ENCODE peak calls at places on chromosomes 3 and 15, in five cellular contexts. C is fibroblast of pulmonary artery, V is lower lobe of right lung, A is A549, Z is heart right ventricle. I is an unnamed sample.

GRCh38 chr3:111595239-111595638 is at the start of gene ZBED2:
- DNase-seq in V (no peak), Z (no peak), C (no peak), A (no peak), I (no peak)

GRCh38 chr15:89998141-89998661 is 2.9 kb upstream of the ZNF710 start:
- DNase-seq in V (no peak), C (peak), A (peak), Z (no peak), I (peak)

GRCh38 chr15:71826196-71826595 is 15.8 kb downstream of the NR2E3 start:
- DNase-seq in A (no peak), V (no peak), Z (no peak), C (no peak), I (no peak)

GRCh38 chr3:59998040-59998439 is 948.2 kb upstream of the CFAP20DC start:
- DNase-seq in V (no peak), Z (no peak), A (no peak), C (no peak), I (no peak)

GRCh38 chr15:70197318-70197944 is 99.7 kb upstream of the TLE3 start:
- DNase-seq in C (no peak), Z (no peak), V (no peak), A (no peak), I (peak)

GRCh38 chr15:81484076-81484475 is 110.1 kb upstream of the TMC3 start:
- DNase-seq in Z (no peak), V (no peak), A (no peak), C (no peak), I (no peak)

GRCh38 chr15:65790692-65791334 is 1.3 kb downstream of the DENND4A start:
- DNase-seq in C (peak), A (peak), V (no peak), Z (no peak), I (peak)

GRCh38 chr3:41997702-41998551 is 36.0 kb upstream of the ULK4 start:
- DNase-seq in A (no peak), V (no peak), Z (no peak), C (peak), I (peak)

GRCh38 chr3:180698760-180699270 is 19.5 kb upstream of the CCDC39 start:
- DNase-seq in V (no peak), A (no peak), Z (no peak), C (no peak), I (no peak)

GRCh38 chr15:37109952-37110630 is 9.7 kb upstream of the MEIS2 start:
- DNase-seq in A (no peak), V (no peak), Z (peak), C (peak), I (no peak)

GRCh38 chr15:69593981-69594966 is 141.7 kb downstream of the RPLP1 start:
- DNase-seq in C (peak), Z (peak), V (peak), A (peak), I (peak)

GRCh38 chr15:68224546-68225250 is 4.8 kb downstream of the CLN6 start:
- DNase-seq in V (no peak), Z (no peak), A (no peak), C (no peak), I (no peak)

GRCh38 chr3:38110314-38111050 is 26.4 kb downstream of the ACAA1 start:
- DNase-seq in Z (no peak), A (no peak), V (no peak), C (no peak), I (no peak)

GRCh38 chr3:87397210-87397609 is 120.8 kb upstream of the POU1F1 start:
- DNase-seq in Z (no peak), A (no peak), V (no peak), C (peak), I (peak)

GRCh38 chr3:71099997-71100719 is 483.4 kb downstream of the FOXP1 start:
- DNase-seq in V (no peak), C (no peak), Z (no peak), A (no peak), I (peak)

GRCh38 chr15:38551720-38552627 is 12.6 kb downstream of the RASGRP1 start:
- DNase-seq in Z (no peak), V (no peak), A (no peak), C (no peak), I (no peak)

GRCh38 chr3:32948625-32949445 is 2.6 kb upstream of the CCR4 start:
- DNase-seq in C (no peak), A (no peak), V (no peak), Z (no peak), I (no peak)

GRCh38 chr3:123158899-123159390 is 42.8 kb upstream of the SEC22A start:
- DNase-seq in A (no peak), V (no peak), Z (no peak), C (no peak), I (no peak)

GRCh38 chr3:56962200-56962599 is 98.3 kb upstream of the SPATA12 start:
- DNase-seq in A (no peak), V (no peak), Z (no peak), C (no peak), I (no peak)

GRCh38 chr15:40894689-40895308 is 549 bp downstream of the VPS18 start:
- DNase-seq in V (peak), Z (no peak), C (peak), A (peak), I (peak)

GRCh38 chr3:78978037-78978436 is 789.8 kb downstream of the ROBO1 start:
- DNase-seq in A (peak), V (no peak), C (peak), Z (no peak), I (peak)

GRCh38 chr3:187025656-187026320 is 95.5 kb downstream of the ST6GAL1 start:
- DNase-seq in Z (no peak), V (no peak), C (no peak), A (no peak), I (no peak)

GRCh38 chr3:69803871-69804270 is 64.6 kb downstream of the MITF start:
- DNase-seq in Z (no peak), A (no peak), C (no peak), V (no peak), I (no peak)

GRCh38 chr3:186361612-186362408 is at the start of gene DGKG:
- DNase-seq in V (peak), Z (peak), C (no peak), A (peak), I (no peak)

GRCh38 chr3:134613006-134613520 is 37.8 kb downstream of the KY start:
- DNase-seq in A (no peak), Z (no peak), C (no peak), V (no peak), I (no peak)

GRCh38 chr3:46337911-46338310 is 16.0 kb upstream of the CCR2 start:
- DNase-seq in A (no peak), C (no peak), V (no peak), Z (no peak), I (no peak)

GRCh38 chr3:33439421-33440327 is 531 bp downstream of the UBP1 start:
- DNase-seq in V (peak), C (peak), Z (peak), A (peak), I (peak)

GRCh38 chr3:121436641-121437040 is 109.1 kb downstream of the POLQ start:
- DNase-seq in A (no peak), V (no peak), Z (no peak), C (no peak), I (no peak)

GRCh38 chr3:188947983-188948657 is 223.7 kb upstream of the TPRG1 start:
- DNase-seq in V (peak), C (peak), Z (peak), A (peak), I (peak)

GRCh38 chr3:9347086-9347485 is 15.8 kb upstream of the THUMPD3 start:
- DNase-seq in V (no peak), A (no peak), Z (no peak), C (peak), I (no peak)

GRCh38 chr15:97929456-97930229 is 30.9 kb upstream of the ARRDC4 start:
- DNase-seq in V (no peak), Z (peak), C (no peak), A (no peak), I (no peak)

GRCh38 chr15:80173022-80173759 is 20.4 kb downstream of the FAH start:
- DNase-seq in Z (peak), A (peak), V (peak), C (peak), I (peak)

GRCh38 chr3:105686324-105686897 is 182.4 kb downstream of the CBLB start:
- DNase-seq in A (peak), V (no peak), C (peak), Z (no peak), I (peak)

GRCh38 chr15:93031103-93031464 is 57.9 kb downstream of the RGMA start:
- DNase-seq in V (no peak), Z (no peak), C (no peak), A (no peak), I (no peak)

GRCh38 chr3:44339181-44339741 is 695 bp downstream of the TCAIM start:
- DNase-seq in A (no peak), C (no peak), V (no peak), Z (no peak), I (no peak)

GRCh38 chr15:92623435-92623834 is 32.1 kb downstream of the FAM174B start:
- DNase-seq in C (no peak), Z (no peak), A (no peak), V (no peak), I (no peak)

DNA sequence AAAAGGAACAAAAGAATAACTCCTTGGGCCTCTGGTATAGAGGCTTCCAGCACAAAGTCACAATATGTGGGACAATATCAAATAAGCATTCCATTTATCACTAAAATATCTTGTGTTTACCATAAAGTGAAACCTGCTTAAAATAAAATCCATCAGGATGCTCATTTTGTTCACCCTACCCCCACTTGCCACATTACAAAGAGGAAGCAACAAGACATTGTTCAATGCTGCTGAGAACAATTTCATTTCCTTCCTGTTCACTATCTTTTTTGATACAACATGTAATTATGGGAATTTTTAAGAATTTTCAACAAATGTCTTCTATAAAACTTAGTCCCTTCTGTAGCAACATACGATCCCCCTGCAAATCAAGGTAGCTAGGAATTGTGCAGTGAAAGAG is 35.0 kb upstream of the GPR160 start:
- DNase-seq in A (no peak), Z (no peak), V (no peak), C (peak), I (no peak)
- H3K4me3 ChIP-seq in A (no peak), Z (no peak), V (peak), C (no peak), I (no peak)

GRCh38 chr3:14124615-14125192 is at the start of the genes CHCHD4 and TMEM43:
- DNase-seq in Z (peak), A (peak), V (peak), C (peak), I (peak)
- TF ChIP-seq CTCF in Z (no peak), A (no peak), V (no peak), C (no peak), I (no peak)

GRCh38 chr3:48476426-48477053 is 27.4 kb downstream of the SHISA5 start:
- DNase-seq in V (no peak), C (no peak), A (no peak), Z (no peak), I (no peak)

GRCh38 chr3:48475188-48475587 is 28.7 kb downstream of the ATRIP start:
- DNase-seq in A (no peak), V (no peak), C (no peak), Z (no peak), I (no peak)

GRCh38 chr3:48477959-48478480 is 26.0 kb downstream of the SHISA5 start:
- DNase-seq in V (no peak), A (no peak), C (no peak), Z (no peak), I (no peak)

GRCh38 chr3:48474619-48475018 is 28.1 kb downstream of the ATRIP start:
- DNase-seq in V (no peak), Z (no peak), C (no peak), A (no peak), I (peak)

DNA sequence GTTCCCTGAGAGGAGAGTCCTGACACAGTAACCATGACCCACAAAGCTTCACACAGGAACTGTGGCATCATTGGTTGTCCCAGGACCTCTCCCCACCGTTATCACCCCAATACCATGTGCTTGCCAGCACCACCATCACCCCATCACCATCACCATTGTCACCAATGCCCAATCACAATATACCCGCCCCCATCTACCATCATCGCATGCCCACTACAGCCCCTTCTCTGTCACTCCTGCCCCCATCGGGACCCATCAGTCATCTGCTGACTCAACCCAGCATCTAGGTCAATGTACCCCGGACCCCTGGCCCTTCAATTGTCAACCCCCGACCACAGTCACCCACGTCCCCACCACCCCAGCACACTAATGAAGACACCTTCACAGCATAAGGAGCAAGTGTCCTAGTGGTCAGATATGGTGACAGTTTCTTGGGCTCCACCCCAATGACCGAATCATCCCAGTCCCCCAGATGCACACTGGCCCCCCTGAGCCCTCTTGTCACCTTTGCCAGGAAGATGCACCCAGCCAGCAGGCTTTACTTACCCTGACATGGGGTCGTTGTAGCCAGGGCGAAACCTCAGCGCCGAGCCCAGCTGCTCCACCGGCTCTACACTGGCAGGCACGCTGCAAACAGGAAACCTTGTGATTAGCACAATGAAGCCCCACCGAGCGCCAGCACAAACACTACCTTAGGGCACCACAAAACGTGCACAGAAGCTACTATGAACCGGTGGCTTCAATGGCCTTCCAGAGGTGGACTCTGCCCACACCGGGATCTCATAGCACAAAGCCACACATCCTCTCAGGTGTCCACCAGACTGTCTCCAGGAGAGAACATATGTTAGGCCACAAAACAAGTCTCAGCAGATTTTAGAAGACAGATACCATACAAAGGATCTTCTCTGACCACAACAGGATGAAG is 25.1 kb downstream of the SHISA5 start:
- DNase-seq in A (no peak), C (no peak), V (no peak), Z (no peak), I (no peak)
- H3K4me3 ChIP-seq in A (no peak), C (no peak), V (no peak), Z (no peak), I (no peak)

DNA sequence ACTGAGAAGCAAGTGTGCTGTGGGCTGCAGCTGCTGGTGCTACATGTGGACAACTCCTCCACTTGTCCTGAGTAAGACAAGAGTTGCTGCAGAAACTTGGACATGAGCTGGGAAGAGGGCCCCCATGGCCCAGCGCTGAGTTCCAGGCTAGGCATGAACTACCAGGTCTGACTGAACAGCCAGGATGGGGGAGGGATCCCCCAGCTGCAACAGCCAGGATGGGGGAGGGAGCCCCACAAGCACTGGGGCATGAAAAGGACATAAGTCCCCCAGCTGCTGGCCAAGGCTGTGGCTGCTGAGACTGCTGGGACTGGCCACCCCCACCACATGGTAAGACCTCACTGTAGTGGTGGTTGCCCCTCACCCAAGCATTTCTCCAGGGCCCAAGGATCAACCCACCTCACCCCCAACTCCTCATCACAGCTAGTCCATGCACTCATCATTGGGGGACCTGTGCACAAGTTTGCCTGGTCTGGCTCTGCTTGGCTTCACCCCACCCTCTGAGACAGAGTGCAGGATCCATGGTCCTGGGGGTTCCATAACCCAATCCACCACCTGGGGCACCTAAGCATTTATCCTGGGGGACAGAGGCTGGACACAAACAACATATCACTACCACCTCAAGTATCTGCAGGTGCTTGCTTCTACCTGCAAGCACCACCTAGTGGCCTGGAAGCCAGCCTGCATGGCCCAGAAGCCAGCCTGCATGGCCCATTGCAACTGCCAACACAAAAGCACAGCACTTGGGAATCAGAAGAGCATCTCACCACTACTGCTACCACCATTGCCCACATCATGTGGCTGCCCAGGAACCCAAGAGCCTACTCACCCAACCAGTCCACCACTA is 84.5 kb upstream of the STT3B start:
- DNase-seq in Z (no peak), V (peak), C (peak), A (peak), I (peak)
- TF ChIP-seq CTCF in Z (peak), V (peak), C (peak), A (peak), I (peak)

DNA sequence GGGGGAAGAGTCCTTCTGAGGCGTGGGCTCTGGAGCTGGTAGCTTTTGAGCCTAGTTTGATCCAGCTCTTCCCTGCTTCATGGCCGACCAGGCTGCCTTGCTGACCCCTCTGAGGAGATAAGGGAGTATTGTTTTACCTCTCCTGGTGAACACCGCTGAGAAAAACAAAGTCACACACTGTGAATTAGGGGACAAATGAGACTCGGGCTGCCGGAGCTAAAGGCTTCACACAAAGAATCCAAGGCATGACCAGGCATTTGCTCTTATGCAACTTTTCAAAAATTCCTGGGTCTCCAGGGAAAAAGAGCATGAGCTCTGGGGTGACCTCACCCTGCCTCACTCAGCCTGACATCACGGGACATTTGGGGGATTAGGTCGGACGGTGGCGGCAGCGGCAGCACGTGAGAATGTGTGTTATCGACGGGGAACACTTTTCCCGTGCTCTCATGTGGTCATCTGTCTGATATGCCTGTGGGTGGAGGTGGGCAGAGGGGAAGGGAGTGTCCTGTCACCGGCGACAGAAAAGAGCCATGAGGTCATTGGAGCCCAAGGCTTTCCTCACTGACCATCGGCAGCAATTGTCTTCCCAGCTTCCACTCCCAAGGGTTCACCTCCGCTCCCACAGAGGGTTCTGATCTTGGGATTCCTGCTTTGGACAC is 61.0 kb downstream of the TMEM44 start:
- DNase-seq in V (no peak), A (peak), Z (peak), C (peak), I (peak)
- H3K4me3 ChIP-seq in V (no peak), A (no peak), Z (no peak), C (no peak), I (no peak)

GRCh38 chr3:72187131-72187530 is 402.2 kb upstream of the PROK2 start:
- DNase-seq in Z (no peak), C (no peak), A (peak), V (no peak), I (peak)
- TF ChIP-seq CTCF in Z (no peak), C (peak), A (no peak), V (peak), I (peak)

GRCh38 chr3:136932978-136933812 is 24.6 kb upstream of the IL20RB start:
- DNase-seq in C (no peak), Z (no peak), V (no peak), A (no peak), I (no peak)
- H3K4me3 ChIP-seq in C (peak), Z (no peak), V (peak), A (no peak), I (no peak)

GRCh38 chr3:99794485-99794884 is 23.2 kb upstream of the CMSS1 start:
- DNase-seq in V (no peak), Z (no peak), C (no peak), A (no peak), I (no peak)

GRCh38 chr3:99789322-99789721 is 28.3 kb upstream of the CMSS1 start:
- DNase-seq in Z (peak), C (peak), V (no peak), A (peak), I (peak)
- TF ChIP-seq CTCF in Z (peak), C (peak), V (peak), A (peak), I (peak)

GRCh38 chr15:52233405-52233804 is 42.2 kb upstream of the GNB5 start:
- DNase-seq in Z (no peak), A (no peak), C (no peak), V (no peak), I (no peak)
- H3K4me3 ChIP-seq in Z (no peak), A (no peak), C (no peak), V (no peak), I (no peak)

I was measured in choroid plexus epithelial cell.